ENCODE peak calls at places on chromosomes 4 and X, in eight cellular contexts. U is colonic mucosa, M is choroid plexus epithelial cell, A is hepatocyte, H is tibial artery, E is fibroblast of lung, P is astrocyte of the spinal cord, K is H7. F is an unnamed sample.

GRCh38 chr4:8409271-8410065 is 31.1 kb downstream of the ACOX3 start:
- DNase-seq in U (peak), M (no peak), A (no peak), H (no peak), E (no peak), P (peak), K (no peak), F (no peak)

GRCh38 chrX:54810532-54810931 is 3.0 kb downstream of the MAGED2 start:
- DNase-seq in U (no peak), M (no peak), A (no peak), H (no peak), E (no peak), P (no peak), K (no peak), F (no peak)

GRCh38 chr4:54063737-54064316 is 578 bp downstream of the CHIC2 start:
- DNase-seq in U (peak), M (no peak), A (peak), H (peak), E (peak), P (no peak), K (no peak), F (no peak)

GRCh38 chr4:37981425-37981824 is 21.2 kb downstream of the PTTG2 start:
- DNase-seq in U (no peak), M (no peak), A (no peak), H (no peak), E (no peak), P (no peak), K (no peak), F (no peak)

GRCh38 chrX:118455013-118455412 is 40.6 kb upstream of the DOCK11 start:
- DNase-seq in U (no peak), M (no peak), A (no peak), H (no peak), E (no peak), P (no peak), K (no peak), F (no peak)

GRCh38 chr4:1571165-1571908 is 112.8 kb downstream of the FAM53A start:
- DNase-seq in U (no peak), M (no peak), A (no peak), H (no peak), E (no peak), P (no peak), K (peak), F (no peak)

GRCh38 chr4:16116019-16116418 is 32.2 kb upstream of the PROM1 start:
- DNase-seq in U (no peak), M (no peak), A (no peak), H (no peak), E (no peak), P (no peak), K (no peak), F (no peak)

GRCh38 chr4:78684196-78685079 is 91.7 kb upstream of the BMP2K start:
- DNase-seq in U (no peak), M (peak), A (no peak), H (no peak), E (peak), P (peak), K (no peak), F (no peak)

GRCh38 chrX:22652596-22652995 is 347.2 kb upstream of the DDX53 start:
- DNase-seq in U (peak), M (peak), A (peak), H (no peak), E (peak), P (peak), K (peak), F (no peak)

GRCh38 chr4:38491854-38492478 is 172.0 kb upstream of the KLF3 start:
- DNase-seq in U (no peak), M (no peak), A (no peak), H (no peak), E (no peak), P (no peak), K (no peak), F (no peak)

GRCh38 chr4:3465698-3466671 is 2.9 kb downstream of the DOK7 start:
- DNase-seq in U (no peak), M (no peak), A (no peak), H (no peak), E (no peak), P (no peak), K (peak), F (no peak)

GRCh38 chr4:133584714-133585113 is 435.6 kb downstream of the PCDH10 start:
- DNase-seq in U (no peak), M (peak), A (no peak), H (no peak), E (no peak), P (no peak), K (peak), F (no peak)

GRCh38 chr4:165398570-165398969 is 19.8 kb downstream of the CPE start:
- DNase-seq in U (no peak), M (peak), A (peak), H (no peak), E (peak), P (peak), K (no peak), F (peak)

GRCh38 chrX:20140410-20140809 is 1.2 kb downstream of the EIF1AX start:
- DNase-seq in U (no peak), M (no peak), A (no peak), H (no peak), E (no peak), P (no peak), K (no peak), F (no peak)

GRCh38 chr4:37797923-37798322 is 28.6 kb upstream of the PGM2 start:
- DNase-seq in U (no peak), M (no peak), A (no peak), H (no peak), E (no peak), P (no peak), K (no peak), F (no peak)

GRCh38 chrX:123742440-123742839 is 9.6 kb upstream of the THOC2 start:
- DNase-seq in U (no peak), M (no peak), A (no peak), H (no peak), E (no peak), P (no peak), K (no peak), F (no peak)

GRCh38 chrX:120310861-120311631 is at the start of gene TMEM255A:
- DNase-seq in U (no peak), M (no peak), A (peak), H (no peak), E (peak), P (peak), K (peak), F (no peak)

GRCh38 chr4:80335226-80335553 is 340 bp upstream of the CFAP299 start:
- DNase-seq in U (no peak), M (no peak), A (no peak), H (no peak), E (no peak), P (no peak), K (no peak), F (no peak)

GRCh38 chr4:80340036-80340435 is 4.5 kb downstream of the CFAP299 start:
- DNase-seq in U (no peak), M (no peak), A (no peak), H (no peak), E (no peak), P (no peak), K (no peak), F (no peak)

GRCh38 chr4:80334568-80334967 is 962 bp upstream of the CFAP299 start:
- DNase-seq in U (no peak), M (no peak), A (no peak), H (no peak), E (no peak), P (no peak), K (no peak), F (no peak)

GRCh38 chr4:80335554-80336358 is at the start of gene CFAP299:
- DNase-seq in U (peak), M (peak), A (peak), H (peak), E (peak), P (peak), K (peak), F (peak)

GRCh38 chr4:80336582-80336981 is 1.1 kb downstream of the CFAP299 start:
- DNase-seq in U (peak), M (peak), A (peak), H (no peak), E (peak), P (peak), K (peak), F (no peak)
- H3K4me3 ChIP-seq in U (peak), M (no peak), A (no peak), H (no peak), E (peak), P (peak), K (no peak), F (no peak)

DNA sequence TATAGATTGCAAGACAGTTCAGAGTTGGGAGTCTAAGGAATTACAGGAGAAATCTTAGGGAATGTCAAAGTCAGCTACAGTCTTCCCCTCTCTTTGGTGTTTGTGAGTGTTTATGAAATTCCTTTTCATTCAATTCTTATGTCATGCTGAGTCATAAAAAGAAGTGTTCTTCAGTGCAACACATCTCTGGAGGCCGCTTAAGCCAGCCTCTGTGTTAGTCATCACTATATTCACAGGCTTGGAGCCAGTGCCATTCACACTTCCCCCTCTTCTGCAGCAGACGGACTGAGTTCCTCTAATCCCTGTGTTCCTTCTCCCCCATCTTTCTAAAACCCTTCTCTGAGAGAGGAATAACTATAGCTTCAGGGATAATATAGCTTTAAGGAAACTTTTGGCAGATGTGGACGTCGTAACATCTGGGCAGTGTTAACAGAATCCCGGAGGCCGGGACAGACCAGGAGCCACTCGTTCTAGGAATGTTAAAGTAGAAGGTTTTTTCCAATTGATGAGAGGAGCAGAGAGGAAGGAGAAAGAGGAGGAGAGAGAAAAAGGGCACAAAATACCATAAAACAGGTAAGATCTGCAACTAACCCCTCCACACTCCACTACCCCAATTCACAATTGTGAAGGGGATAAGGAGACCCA is at the start of gene SRPX2:
- DNase-seq in U (no peak), M (peak), A (peak), H (peak), E (peak), P (peak), K (no peak), F (no peak)
- H3K4me3 ChIP-seq in U (no peak), M (peak), A (no peak), H (peak), E (peak), P (peak), K (no peak), F (no peak)

DNA sequence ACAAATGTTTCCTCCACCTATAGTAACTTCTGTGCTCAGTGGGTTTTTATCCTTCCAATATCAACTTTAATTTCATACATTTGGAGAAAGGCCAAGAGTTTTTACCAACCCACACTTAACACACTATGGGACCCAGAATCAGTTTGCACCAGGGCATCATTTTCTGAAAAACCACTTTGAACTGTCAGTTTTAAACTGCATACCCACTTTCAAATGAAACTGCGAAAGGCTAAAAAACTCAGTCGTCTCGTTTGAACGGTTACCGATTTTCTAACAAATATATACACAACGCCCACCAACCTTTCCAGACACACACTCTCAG is 440 bp downstream of the ABCG2 start:
- DNase-seq in U (no peak), M (no peak), A (no peak), H (no peak), E (no peak), P (no peak), K (no peak), F (no peak)
- H3K4me3 ChIP-seq in U (peak), M (peak), A (peak), H (peak), E (peak), P (peak), K (peak), F (peak)

DNA sequence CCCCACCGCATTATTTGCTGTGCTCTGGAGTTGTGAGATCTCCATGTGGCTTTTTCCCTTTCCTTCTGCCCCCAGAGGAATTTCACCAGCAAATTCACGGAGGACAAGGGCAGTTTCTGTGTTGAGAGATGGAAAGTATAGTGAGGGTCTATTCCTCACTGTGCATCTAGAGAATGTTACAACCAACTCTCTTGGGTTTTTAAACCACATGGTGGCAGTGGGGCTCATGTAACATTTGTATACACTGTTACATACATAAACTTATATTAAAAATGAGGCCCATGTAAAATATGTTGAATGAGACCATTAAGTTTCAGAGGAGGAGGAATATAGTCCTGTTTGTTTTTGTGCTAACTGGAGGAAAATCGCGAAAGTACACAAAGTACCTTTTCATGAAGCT is 914 bp upstream of the PRKG2 start:
- DNase-seq in U (no peak), M (peak), A (no peak), H (no peak), E (no peak), P (no peak), K (no peak), F (no peak)
- H3K4me3 ChIP-seq in U (no peak), M (peak), A (no peak), H (no peak), E (peak), P (no peak), K (peak), F (no peak)

DNA sequence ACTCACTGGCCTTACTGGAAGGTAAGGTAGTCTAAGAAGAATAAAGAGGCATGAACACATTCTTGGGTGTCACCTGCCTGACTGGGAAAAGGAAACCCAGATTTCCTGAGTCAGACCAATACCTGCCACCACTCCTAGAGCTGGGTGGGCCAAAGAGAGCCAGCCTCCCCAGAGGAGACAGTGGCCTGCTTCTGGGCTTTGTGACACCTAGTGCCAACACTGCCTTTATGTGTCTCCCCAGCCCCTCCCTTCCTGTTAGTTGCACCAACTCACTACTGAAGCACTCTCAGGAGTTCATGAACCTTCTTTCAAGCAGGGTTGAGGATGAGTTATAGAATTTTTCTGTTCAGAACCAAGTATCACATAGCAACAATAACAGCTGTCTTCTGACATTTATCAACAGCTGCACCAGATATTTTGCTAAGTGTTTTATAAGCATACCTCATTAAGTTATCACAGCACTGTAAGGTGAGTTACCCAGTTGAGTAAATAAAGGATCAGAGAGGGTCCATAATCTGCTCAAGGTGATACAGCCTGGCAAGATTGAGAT is 77.6 kb upstream of the ETNPPL start:
- DNase-seq in U (no peak), M (no peak), A (no peak), H (no peak), E (no peak), P (no peak), K (no peak), F (no peak)
- H3K4me3 ChIP-seq in U (no peak), M (no peak), A (no peak), H (no peak), E (no peak), P (no peak), K (no peak), F (no peak)

GRCh38 chrX:103658681-103659433 is 27.6 kb downstream of the MORF4L2 start:
- DNase-seq in U (no peak), M (no peak), A (no peak), H (no peak), E (no peak), P (no peak), K (no peak), F (peak)

GRCh38 chrX:103664363-103664762 is 22.1 kb downstream of the MORF4L2 start:
- DNase-seq in U (no peak), M (no peak), A (no peak), H (no peak), E (no peak), P (no peak), K (peak), F (no peak)

GRCh38 chrX:103666202-103667107 is 20.0 kb downstream of the MORF4L2 start:
- DNase-seq in U (no peak), M (no peak), A (no peak), H (no peak), E (no peak), P (no peak), K (no peak), F (no peak)

GRCh38 chrX:103669745-103670144 is 16.8 kb downstream of the MORF4L2 start:
- DNase-seq in U (no peak), M (no peak), A (no peak), H (no peak), E (no peak), P (no peak), K (no peak), F (no peak)

DNA sequence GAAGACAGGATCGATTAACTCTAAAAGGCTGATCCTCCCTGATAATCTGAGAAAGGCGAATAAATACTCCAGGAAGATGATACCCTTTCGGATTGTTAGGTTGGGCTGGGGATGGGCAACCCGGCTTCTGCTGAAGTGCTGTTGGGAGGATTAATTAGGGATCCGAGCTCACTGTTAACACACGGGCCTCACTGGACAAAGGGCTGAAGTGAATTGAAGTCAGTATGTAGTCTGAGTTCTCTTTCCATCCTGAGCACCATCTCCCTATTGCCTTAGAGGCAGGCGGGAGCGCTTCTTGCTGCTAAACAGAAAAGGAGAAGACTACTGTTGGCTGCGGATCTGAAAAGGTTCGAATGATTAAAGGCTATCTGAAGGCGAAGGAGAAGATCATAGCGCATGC is 22.6 kb downstream of the MORF4L2 start:
- DNase-seq in U (no peak), M (no peak), A (no peak), H (no peak), E (no peak), P (no peak), K (no peak), F (no peak)
- H3K4me3 ChIP-seq in U (no peak), M (no peak), A (no peak), H (no peak), E (no peak), P (no peak), K (peak), F (no peak)